ENCODE peak calls at places on chromosomes 4 and X, in five cellular contexts. P, G, X, J and Z are unnamed samples.

GRCh38 chr4:90977726-90978125 is 850.5 kb downstream of the CCSER1 start:
- DNase-seq in X (no peak), J (no peak), G (no peak), P (no peak), Z (no peak)

GRCh38 chr4:87989765-87990164 is 14.3 kb downstream of the SPP1 start:
- DNase-seq in X (no peak), J (no peak), G (no peak), P (no peak), Z (no peak)

GRCh38 chr4:109739547-109739946 is 9.7 kb upstream of the PLA2G12A start:
- DNase-seq in G (no peak), X (no peak), P (no peak), J (no peak), Z (no peak)

GRCh38 chr4:3571921-3572320 is 39.7 kb upstream of the LRPAP1 start:
- DNase-seq in J (no peak), P (no peak), G (no peak), X (no peak), Z (no peak)

GRCh38 chr4:4302416-4302815 is 12.4 kb downstream of the ZBTB49 start:
- DNase-seq in J (no peak), P (no peak), X (no peak), G (no peak), Z (no peak)

GRCh38 chr4:31461425-31461824 is 741.3 kb downstream of the PCDH7 start:
- DNase-seq in G (no peak), P (no peak), J (no peak), X (no peak), Z (no peak)

GRCh38 chrX:151974336-151975227 is at the start of gene GABRE:
- DNase-seq in P (no peak), G (peak), X (no peak), J (no peak), Z (peak)

GRCh38 chr4:147610666-147611065 is 6.5 kb upstream of the TMEM184C start:
- DNase-seq in J (no peak), G (no peak), P (no peak), X (no peak), Z (no peak)

GRCh38 chr4:74544655-74545361 is 99.9 kb downstream of the AREG start:
- DNase-seq in P (no peak), J (no peak), G (no peak), X (no peak), Z (no peak)

GRCh38 chr4:113052379-113052951 is 3.0 kb downstream of the ANK2 start:
- DNase-seq in X (no peak), J (no peak), P (no peak), G (no peak), Z (no peak)

GRCh38 chr4:45442466-45442865 is 681.4 kb downstream of the GABRG1 start:
- DNase-seq in X (no peak), G (no peak), J (no peak), P (no peak), Z (no peak)

GRCh38 chrX:41705042-41705441 is 16.3 kb downstream of the GPR34 start:
- DNase-seq in X (no peak), P (no peak), J (no peak), G (no peak), Z (no peak)

GRCh38 chr4:73451404-73451803 is 15.4 kb downstream of the AFP start:
- DNase-seq in X (no peak), G (no peak), P (no peak), J (no peak), Z (no peak)

GRCh38 chrX:152733261-152733975 is at the start of the genes CSAG1 and MAGEA12:
- DNase-seq in G (no peak), P (no peak), J (no peak), X (no peak), Z (no peak)

GRCh38 chr4:76293705-76294274 is 12.7 kb upstream of the STBD1 start:
- DNase-seq in P (no peak), J (no peak), G (no peak), X (no peak), Z (no peak)

GRCh38 chrX:13254076-13254785 is 65.6 kb downstream of the ATXN3L start:
- DNase-seq in J (no peak), G (no peak), P (no peak), X (no peak), Z (peak)

GRCh38 chrX:43940811-43941210 is 32.4 kb downstream of the NDP start:
- DNase-seq in X (no peak), J (no peak), P (no peak), G (no peak), Z (no peak)

GRCh38 chrX:73213734-73214133 is 917 bp downstream of the NAP1L2 start:
- DNase-seq in P (no peak), G (no peak), J (no peak), X (no peak), Z (no peak)

GRCh38 chr4:22483551-22483981 is 32.3 kb downstream of the ADGRA3 start:
- DNase-seq in P (no peak), J (no peak), X (no peak), G (no peak), Z (no peak)

GRCh38 chr4:3287972-3288570 is 4.8 kb upstream of the RGS12 start:
- DNase-seq in X (no peak), J (no peak), G (no peak), P (no peak), Z (no peak)

GRCh38 chr4:101655005-101655404 is 135.5 kb upstream of the BANK1 start:
- DNase-seq in G (no peak), J (no peak), P (no peak), X (no peak), Z (no peak)

GRCh38 chr4:2247128-2248043 is 5.5 kb upstream of the HAUS3 start:
- DNase-seq in P (peak), J (no peak), G (peak), X (no peak), Z (peak)

GRCh38 chr4:31968842-31969241 is 1248.7 kb downstream of the PCDH7 start:
- DNase-seq in P (no peak), G (no peak), J (no peak), X (no peak), Z (no peak)

GRCh38 chr4:80189581-80189955 is 7.7 kb upstream of the PRDM8 start:
- DNase-seq in G (no peak), P (no peak), J (no peak), X (no peak), Z (no peak)